ENCODE peak calls at places on chromosomes 1 and 21, in four cellular contexts. V is GM12878, K is HepG2, F is K562. T is an unnamed sample.

GRCh38 chr1:19770436-19771190 is 29.1 kb downstream of the TMCO4 start:
- DNase-seq in F (no peak), K (no peak), V (no peak), T (no peak)

GRCh38 chr1:235139315-235139714 is 10.7 kb upstream of the TOMM20 start:
- DNase-seq in F (no peak), V (no peak), K (no peak), T (no peak)

GRCh38 chr1:69967245-69967766 is 238.1 kb downstream of the LRRC40 start:
- DNase-seq in V (no peak), F (no peak), K (no peak), T (no peak)

GRCh38 chr1:208985231-208985630 is 598.3 kb upstream of the CAMK1G start:
- DNase-seq in V (no peak), F (no peak), K (no peak), T (no peak)

GRCh38 chr1:10068605-10069294 is 36.0 kb downstream of the UBE4B start:
- DNase-seq in K (no peak), F (no peak), V (no peak), T (no peak)

GRCh38 chr1:154682252-154682651 is 74.3 kb upstream of the ADAR start:
- DNase-seq in F (no peak), V (no peak), K (no peak), T (no peak)

GRCh38 chr1:48007044-48007443 is 9.9 kb upstream of the TRABD2B start:
- DNase-seq in F (no peak), K (peak), V (no peak), T (peak)

GRCh38 chr1:91502882-91503184 is 2.2 kb downstream of the CDC7 start:
- DNase-seq in V (no peak), F (peak), K (peak), T (peak)

GRCh38 chr21:25329227-25329626 is 278.1 kb downstream of the MRPL39 start:
- DNase-seq in F (no peak), K (no peak), V (no peak), T (no peak)

GRCh38 chr1:2046225-2046917 is 3.8 kb upstream of the PRKCZ start:
- DNase-seq in K (peak), F (peak), V (no peak), T (peak)

GRCh38 chr1:120179420-120180348 is 3.4 kb upstream of the SEC22B start:
- DNase-seq in V (no peak), K (no peak), F (no peak), T (no peak)
- H3K4me3 ChIP-seq in V (no peak), K (peak), F (no peak), T (no peak)

GRCh38 chr21:38699048-38699447 is 106.7 kb upstream of the ETS2 start:
- DNase-seq in F (peak), V (no peak), K (peak), T (peak)

GRCh38 chr21:38696617-38697016 is 109.1 kb upstream of the ETS2 start:
- DNase-seq in V (no peak), K (no peak), F (no peak), T (no peak)

DNA sequence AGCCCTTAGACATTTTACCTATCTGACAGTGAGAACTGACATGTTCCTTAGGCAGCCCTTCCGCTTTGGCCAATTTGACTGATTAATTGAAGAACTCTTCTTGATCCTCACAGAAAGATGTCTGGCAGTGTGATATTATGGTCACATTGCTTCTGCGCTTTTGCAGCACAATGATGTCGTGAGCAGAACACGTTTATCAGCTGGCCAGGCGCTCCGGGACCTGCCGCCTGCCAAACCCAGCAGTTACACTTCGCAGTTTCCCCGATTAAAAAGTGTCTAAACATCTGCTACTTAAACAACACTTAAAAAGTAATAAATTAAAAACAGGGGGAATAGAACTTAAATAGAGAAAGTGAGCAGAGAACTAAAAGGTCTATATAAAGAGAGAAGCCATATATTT is 103.5 kb upstream of the ETS2 start:
- DNase-seq in V (no peak), F (no peak), K (no peak), T (no peak)
- TF ChIP-seq CHD4 in V (no peak), F (no peak), K (no peak), T (no peak)

GRCh38 chr1:84166797-84167196 is 22.7 kb downstream of the PRKACB start:
- DNase-seq in K (no peak), F (no peak), V (no peak), T (no peak)
- H3K4me3 ChIP-seq in K (no peak), F (no peak), V (no peak), T (no peak)

DNA sequence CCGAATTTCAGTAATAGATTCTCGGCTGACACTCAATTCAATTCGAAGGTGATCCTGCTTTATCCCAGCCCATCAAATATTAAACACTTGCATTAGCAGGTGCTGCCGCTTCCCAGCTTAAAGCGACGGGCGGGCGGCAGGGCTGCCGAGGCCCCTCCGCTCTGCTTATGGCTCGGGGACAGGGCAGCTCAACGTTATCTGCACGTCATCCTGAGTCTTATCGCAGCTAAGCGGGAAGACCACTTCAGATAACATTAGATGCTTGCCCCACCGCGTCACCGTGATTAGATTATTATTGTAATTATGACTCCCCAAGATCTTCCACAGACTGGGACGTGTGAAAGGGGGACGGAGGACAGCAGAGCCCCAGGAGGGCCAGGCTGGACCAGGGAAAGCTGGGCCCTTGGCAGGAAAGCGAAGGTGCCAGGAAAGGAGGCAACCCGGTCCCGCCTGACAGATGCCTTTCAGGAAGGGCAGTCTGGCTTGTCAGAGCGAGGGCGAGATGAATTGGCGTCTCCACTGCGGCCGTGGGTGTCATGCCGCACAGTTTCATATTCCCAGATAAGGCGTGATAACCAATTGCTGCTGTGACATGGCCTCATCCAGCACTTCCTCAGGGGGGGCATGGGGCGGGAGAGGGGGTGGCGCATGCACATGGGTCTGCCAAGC is 37.0 kb downstream of the DMAP1 start:
- DNase-seq in V (no peak), K (no peak), F (no peak), T (no peak)
- TF ChIP-seq CHD4 in V (no peak), K (no peak), F (no peak), T (no peak)

DNA sequence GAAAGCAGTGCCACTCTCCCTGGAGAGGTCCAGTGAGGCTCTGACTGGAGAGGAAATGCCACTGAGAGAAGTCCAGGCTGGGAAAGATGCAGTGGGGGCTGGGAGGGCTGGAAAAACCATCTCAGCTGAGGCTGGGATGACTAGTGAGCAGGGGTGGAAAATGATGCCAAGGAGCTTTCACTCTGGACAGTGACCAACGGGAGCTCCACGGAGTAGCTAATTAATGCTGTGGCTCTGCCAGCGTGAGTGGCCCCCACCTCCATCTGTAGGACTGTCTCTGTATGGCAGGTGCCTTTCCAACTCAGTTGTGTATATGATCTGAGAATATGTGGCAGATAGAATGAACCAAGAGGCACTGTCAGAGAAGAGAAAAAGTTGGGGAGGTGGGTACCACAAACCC is 86.7 kb downstream of the DDX20 start:
- DNase-seq in F (no peak), V (no peak), K (no peak), T (no peak)
- H3K4me3 ChIP-seq in F (no peak), V (no peak), K (no peak), T (no peak)

DNA sequence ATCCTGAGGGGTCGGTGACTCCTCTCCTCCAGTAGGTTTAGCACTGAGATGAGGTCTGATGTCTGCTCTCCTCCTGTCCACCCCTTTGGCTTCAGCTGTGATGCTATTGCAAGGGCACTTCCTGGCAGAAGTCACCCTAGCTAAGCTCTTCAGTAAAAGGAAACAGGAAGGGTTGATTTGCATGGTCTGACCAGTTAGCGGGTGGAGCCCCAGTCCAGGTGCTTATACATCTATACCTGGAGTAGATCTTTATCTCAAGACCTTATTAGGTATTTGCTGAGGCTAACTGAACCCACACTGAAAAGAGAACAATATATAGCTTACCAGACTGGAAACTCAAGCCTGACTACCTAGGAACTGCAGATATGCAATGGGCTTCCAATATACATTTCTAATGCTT is 28.9 kb upstream of the NFASC start:
- DNase-seq in V (no peak), K (no peak), F (no peak), T (no peak)
- TF ChIP-seq CHD4 in V (no peak), K (no peak), F (no peak), T (no peak)